ENCODE peak calls at places on chromosomes 12 and 14, in eight cellular contexts. E, U, L, T, O, S, D and X are unnamed samples.
A peak's percentile ranks its signal among the peaks of the same experiment; 100 is the strongest.

GRCh38 chr14:35390577-35391387 is 13.8 kb downstream of the NFKBIA start:
- DNase-seq in L (peak; percentile 56), E (no peak), U (no peak), D (peak; percentile 15), O (no peak), T (no peak), S (peak; percentile 56), X (no peak)

GRCh38 chr14:101124860-101125259 is 221.3 kb upstream of the RTL1 start:
- DNase-seq in L (no peak), S (no peak), T (no peak), E (no peak), D (no peak), U (no peak), O (peak; percentile 13), X (no peak)

GRCh38 chr12:84502907-84503787 is 409.5 kb downstream of the SLC6A15 start:
- DNase-seq in U (peak; percentile 42), S (peak; percentile 40), D (no peak), O (peak; percentile 40), T (no peak), L (peak; percentile 49), E (peak; percentile 47), X (peak; percentile 87)

GRCh38 chr12:108914031-108914630 is 34.2 kb downstream of the DAO start:
- DNase-seq in U (no peak), L (no peak), E (no peak), S (no peak), O (peak; percentile 57), D (no peak), T (no peak), X (no peak)

GRCh38 chr14:56816575-56817391 is 6.5 kb upstream of the OTX2 start:
- DNase-seq in E (no peak), S (no peak), L (peak; percentile 59), D (no peak), T (no peak), U (no peak), O (no peak), X (peak; percentile 79)

GRCh38 chr12:76883151-76883550 is 4.3 kb upstream of the CSRP2 start:
- DNase-seq in U (no peak), S (no peak), E (no peak), T (no peak), D (no peak), L (no peak), O (no peak), X (no peak)

GRCh38 chr12:9619411-9620179 is 11.9 kb upstream of the KLRB1 start:
- DNase-seq in L (no peak), U (no peak), O (no peak), T (no peak), S (no peak), E (no peak), D (no peak), X (no peak)

GRCh38 chr14:24904533-24904932 is 145.4 kb downstream of the STXBP6 start:
- DNase-seq in O (no peak), L (no peak), T (no peak), U (no peak), D (no peak), S (no peak), E (no peak), X (no peak)

GRCh38 chr12:113831486-113831885 is 134.6 kb downstream of the RBM19 start:
- DNase-seq in O (no peak), U (no peak), E (no peak), T (no peak), L (no peak), S (no peak), D (no peak), X (no peak)

GRCh38 chr12:6363010-6363329 is 12.4 kb downstream of the SCNN1A start:
- DNase-seq in E (no peak), L (no peak), T (no peak), S (no peak), D (no peak), O (no peak), U (no peak), X (no peak)

GRCh38 chr14:22168092-22168955 is 420.7 kb downstream of the DAD1 start:
- DNase-seq in E (no peak), S (no peak), L (no peak), O (no peak), D (no peak), U (no peak), T (no peak), X (peak; percentile 33)

GRCh38 chr12:89980236-89980635 is 271.6 kb upstream of the ATP2B1 start:
- DNase-seq in O (peak; percentile 43), S (peak; percentile 25), D (no peak), U (peak; percentile 38), L (no peak), E (no peak), T (no peak), X (no peak)

DNA sequence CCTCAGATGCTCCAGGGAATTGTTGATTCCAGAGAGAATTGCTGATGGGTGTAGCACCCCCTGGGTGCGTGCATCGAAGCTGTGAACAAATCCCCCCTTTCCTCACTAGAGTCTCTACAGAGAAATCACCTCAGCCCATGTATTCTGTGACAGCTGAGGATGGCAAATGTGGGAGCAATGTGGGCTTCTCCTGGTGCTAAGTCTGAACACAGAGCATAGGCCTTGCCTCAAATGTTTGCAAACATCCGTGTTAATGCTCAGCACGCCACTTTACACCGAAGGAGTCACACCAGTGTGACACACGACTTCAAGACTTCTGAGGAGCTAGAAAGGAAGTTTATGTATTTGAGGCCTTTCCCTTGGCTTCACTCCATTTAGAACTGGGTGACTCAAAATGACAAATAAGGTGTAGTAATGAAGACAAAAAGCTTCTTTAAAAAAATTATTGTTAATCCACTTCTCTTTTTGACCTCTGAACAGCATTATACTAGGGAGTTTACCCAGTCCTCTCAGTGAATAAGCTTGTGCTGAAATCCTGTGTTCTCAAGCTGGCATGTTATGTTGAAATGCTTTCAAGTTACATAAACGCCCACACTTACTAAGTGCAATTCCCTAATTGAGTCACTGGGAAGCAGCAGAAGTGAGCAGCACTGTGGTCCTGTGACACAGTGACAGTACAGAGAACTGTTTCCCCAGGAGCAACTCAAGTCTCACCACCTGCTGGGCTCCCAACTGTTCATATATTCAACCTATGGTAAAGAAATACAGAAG is 92.9 kb downstream of the FAR2 start:
- DNase-seq in D (no peak), S (peak; percentile 81), T (no peak), O (peak; percentile 45), L (peak; percentile 35), U (peak; percentile 41), E (peak; percentile 51), X (peak; percentile 10)
- TF ChIP-seq CTCF in D (peak; percentile 50), S (peak; percentile 34), T (no peak), O (peak; percentile 16), L (peak; percentile 5), U (no peak), E (no peak), X (no peak)

DNA sequence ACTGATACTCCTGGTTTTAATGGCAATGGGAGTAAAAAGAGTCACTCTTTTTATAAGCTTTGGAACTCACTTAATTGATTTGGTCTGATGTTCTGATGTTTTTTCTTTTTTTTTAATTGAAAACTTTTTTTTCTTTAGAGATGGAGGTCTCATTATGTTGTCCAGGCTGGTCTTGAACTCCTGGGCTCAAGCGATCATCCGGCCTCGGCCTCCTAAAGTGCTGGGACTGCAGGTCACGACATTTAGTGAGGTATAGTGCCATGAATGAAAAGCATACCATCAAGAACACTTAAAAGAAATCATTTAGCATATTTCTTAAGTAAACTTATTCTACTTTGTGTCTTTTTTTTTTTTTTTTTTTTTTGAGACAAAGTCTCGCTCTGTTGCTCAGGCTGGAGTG is 12.7 kb upstream of the EID3 start:
- DNase-seq in L (no peak), S (no peak), O (no peak), D (no peak), E (no peak), U (no peak), T (no peak), X (no peak)
- H3K27ac ChIP-seq in L (no peak overlapping the region), S (no peak overlapping the region), O (no peak overlapping the region), D (no peak overlapping the region), E (no peak overlapping the region), U (no peak overlapping the region), T (no peak overlapping the region), X (no peak overlapping the region)

DNA sequence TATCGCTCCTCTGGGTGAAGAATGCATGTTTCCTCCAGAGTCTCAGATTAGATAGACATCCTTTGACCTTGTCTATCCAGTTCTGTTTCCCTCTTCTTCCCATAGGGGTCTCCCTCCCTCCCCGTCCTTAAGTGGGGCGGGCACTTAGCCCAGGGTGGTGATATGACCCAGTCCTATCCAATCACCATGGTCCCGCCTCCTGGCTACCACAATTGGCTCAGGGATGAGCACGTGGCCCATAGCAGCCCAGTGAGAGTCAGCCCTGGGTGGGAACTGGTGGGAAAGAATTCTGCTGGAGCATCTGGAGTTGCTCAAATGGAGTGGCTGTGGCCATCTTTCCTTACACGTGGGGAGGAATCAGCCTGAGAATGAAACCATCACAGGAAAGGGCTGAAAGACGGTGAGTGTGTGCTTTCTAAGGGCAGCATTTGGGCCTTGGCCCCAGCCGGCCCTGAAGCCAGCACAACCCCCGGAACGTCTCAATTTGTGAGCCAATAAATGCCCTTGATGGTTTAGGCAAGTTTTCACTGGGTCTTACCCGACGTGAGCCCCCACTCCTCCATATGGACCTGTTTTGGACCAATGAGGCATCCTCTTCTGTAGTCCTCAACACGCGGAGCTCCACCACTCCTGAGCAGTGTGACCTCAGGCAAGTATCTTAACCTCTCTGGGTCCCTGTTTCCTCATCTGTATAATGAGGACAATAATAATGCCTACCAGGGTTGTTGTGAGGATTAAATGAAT is 14.3 kb upstream of the MLXIP start:
- DNase-seq in S (peak; percentile 78), D (peak; percentile 90), L (peak; percentile 96), T (no peak), O (peak; percentile 86), U (peak; percentile 92), E (peak; percentile 79), X (peak; percentile 97)
- TF ChIP-seq CTCF in S (no peak), D (peak; percentile 48), L (peak; percentile 71), T (no peak), O (no peak), U (peak; percentile 18), E (no peak), X (peak; percentile 61)

GRCh38 chr12:102119674-102120563 is at the start of the genes NUP37 and PARPBP:
- DNase-seq in S (peak; percentile 89), O (peak; percentile 85), L (peak; percentile 94), E (peak; percentile 93), T (peak; percentile 93), U (peak; percentile 94), D (peak; percentile 90), X (peak; percentile 95)

GRCh38 chr12:102118874-102119273 is 1.0 kb downstream of the NUP37 start:
- DNase-seq in S (no peak), U (no peak), E (no peak), O (no peak), L (no peak), T (no peak), D (no peak), X (no peak)

GRCh38 chr12:102116392-102116791 is 3.5 kb downstream of the NUP37 start:
- DNase-seq in L (no peak), U (no peak), T (no peak), E (no peak), O (no peak), D (no peak), S (no peak), X (no peak)

GRCh38 chr12:102110782-102111181 is 9.1 kb downstream of the NUP37 start:
- DNase-seq in U (no peak), L (no peak), O (no peak), D (no peak), S (no peak), E (no peak), T (no peak), X (no peak)

DNA sequence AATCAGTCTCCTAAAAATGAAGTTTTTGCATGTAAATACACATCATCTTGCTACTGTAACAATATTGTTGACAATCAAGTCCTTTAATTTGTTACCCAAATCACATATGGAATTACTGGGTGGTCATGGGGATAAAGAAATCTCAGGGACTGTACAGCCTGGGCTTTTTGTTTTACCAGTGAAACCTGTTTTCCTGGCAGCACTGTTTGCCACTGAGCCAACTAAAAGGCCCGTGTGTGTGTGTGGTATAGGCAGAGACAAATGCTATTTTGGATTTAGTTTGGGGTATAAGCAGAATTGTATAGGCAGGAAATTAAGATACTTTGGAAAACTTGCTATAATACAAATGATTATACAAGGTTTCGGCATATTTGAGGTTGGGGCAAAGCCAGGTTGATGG is 5.7 kb downstream of the NUP37 start:
- DNase-seq in D (no peak), T (no peak), U (no peak), S (no peak), L (no peak), E (no peak), O (no peak), X (no peak)
- H3K27ac ChIP-seq in D (no peak overlapping the region), T (no peak overlapping the region), U (no peak overlapping the region), S (no peak overlapping the region), L (no peak overlapping the region), E (no peak overlapping the region), O (no peak overlapping the region), X (no peak overlapping the region)